ENCODE peak calls at places on chromosome 4, in four cellular contexts. S is HFF-Myc, U is transverse colon, R is heart left ventricle. W is an unnamed sample.

GRCh38 chr4:118931791-118932190 is 43.1 kb downstream of the SYNPO2 start:
- DNase-seq in S (no peak), U (no peak), R (no peak), W (no peak)

GRCh38 chr4:40216622-40217366 is 20.0 kb downstream of the RHOH start:
- DNase-seq in S (no peak), U (no peak), R (no peak), W (no peak)

GRCh38 chr4:74501579-74501978 is 56.6 kb downstream of the AREG start:
- DNase-seq in S (peak; percentile 52), U (no peak), R (no peak), W (no peak)

GRCh38 chr4:10031663-10032590 is 10.6 kb upstream of the SLC2A9 start:
- DNase-seq in S (no peak), U (no peak), R (no peak), W (no peak)

GRCh38 chr4:114673306-114673705 is 74.7 kb downstream of the UGT8 start:
- DNase-seq in S (no peak), U (no peak), R (no peak), W (no peak)

GRCh38 chr4:152747444-152747843 is 32.1 kb downstream of the TIGD4 start:
- DNase-seq in S (no peak), U (no peak), R (no peak), W (no peak)

GRCh38 chr4:17468638-17469221 is 43.2 kb downstream of the QDPR start:
- DNase-seq in S (peak; percentile 24), U (no peak), R (no peak), W (no peak)

GRCh38 chr4:170374770-170375169 is 285.0 kb upstream of the AADAT start:
- DNase-seq in S (no peak), U (peak; percentile 59), R (no peak), W (peak; percentile 40)

GRCh38 chr4:137359691-137360315 is 172.5 kb downstream of the PCDH18 start:
- DNase-seq in S (peak; percentile 86), U (no peak), R (no peak), W (no peak)

GRCh38 chr4:6134612-6135220 is 65.6 kb downstream of the JAKMIP1 start:
- DNase-seq in S (no peak), U (no peak), R (no peak), W (no peak)

GRCh38 chr4:121370729-121371325 is 10.0 kb downstream of the QRFPR start:
- DNase-seq in S (no peak), U (peak; percentile 11), R (no peak), W (peak; percentile 32)

GRCh38 chr4:3411676-3412075 is 30.1 kb upstream of the HGFAC start:
- DNase-seq in S (no peak), U (no peak), R (peak; percentile 26), W (no peak)

GRCh38 chr4:1746919-1747602 is 25.7 kb downstream of the TACC3 start:
- DNase-seq in S (no peak), U (no peak), R (no peak), W (no peak)

GRCh38 chr4:154807042-154807630 is 26.1 kb downstream of the RBM46 start:
- DNase-seq in S (peak; percentile 30), U (no peak), R (no peak), W (no peak)

GRCh38 chr4:36917413-36917812 is 327.1 kb upstream of the NWD2 start:
- DNase-seq in S (no peak), U (no peak), R (no peak), W (no peak)

GRCh38 chr4:168021666-168022065 is 70.7 kb upstream of the ANXA10 start:
- DNase-seq in S (no peak), U (no peak), R (no peak), W (no peak)

GRCh38 chr4:111016416-111016815 is 393.5 kb upstream of the PITX2 start:
- DNase-seq in S (no peak), U (no peak), R (no peak), W (no peak)

GRCh38 chr4:187995322-187996207 is at the start of gene ZFP42:
- DNase-seq in S (no peak), U (peak; percentile 11), R (no peak), W (peak; percentile 28)

GRCh38 chr4:68498413-68499007 is 51.2 kb downstream of the TMPRSS11E start:
- DNase-seq in S (peak; percentile 19), U (peak; percentile 73), R (no peak), W (peak; percentile 76)

GRCh38 chr4:73311428-73311827 is 52.8 kb upstream of the ANKRD17 start:
- DNase-seq in S (no peak), U (no peak), R (no peak), W (no peak)

GRCh38 chr4:183130328-183131155 is 31.5 kb downstream of the WWC2 start:
- DNase-seq in S (no peak), U (no peak), R (no peak), W (no peak)

GRCh38 chr4:88779431-88779830 is 81.8 kb upstream of the NAP1L5 start:
- DNase-seq in S (no peak), U (no peak), R (no peak), W (no peak)

GRCh38 chr4:55345980-55346850 is at the start of gene SRD5A3:
- DNase-seq in S (no peak), U (peak; percentile 90), R (peak; percentile 94), W (peak; percentile 89)

GRCh38 chr4:87068591-87069021 is 133.8 kb downstream of the AFF1 start:
- DNase-seq in S (no peak), U (no peak), R (no peak), W (no peak)

GRCh38 chr4:26048378-26048882 is 134.4 kb downstream of the SMIM20 start:
- DNase-seq in S (peak; percentile 83), U (peak; percentile 30), R (no peak), W (peak; percentile 40)

GRCh38 chr4:100312615-100313355 is 122.5 kb upstream of the DDIT4L start:
- DNase-seq in S (no peak), U (no peak), R (no peak), W (no peak)

GRCh38 chr4:87739494-87739893 is 59.9 kb upstream of the IBSP start:
- DNase-seq in S (no peak), U (no peak), R (no peak), W (no peak)

GRCh38 chr4:8682725-8683124 is 90.2 kb downstream of the CPZ start:
- DNase-seq in S (no peak), U (no peak), R (no peak), W (no peak)

GRCh38 chr4:141011799-141012377 is 121.4 kb downstream of the RNF150 start:
- DNase-seq in S (no peak), U (no peak), R (no peak), W (no peak)

GRCh38 chr4:25343671-25344070 is 31.1 kb downstream of the ZCCHC4 start:
- DNase-seq in S (no peak), U (no peak), R (no peak), W (no peak)

GRCh38 chr4:99209671-99210070 is 9.4 kb downstream of the ADH6 start:
- DNase-seq in S (no peak), U (no peak), R (no peak), W (no peak)

GRCh38 chr4:4637710-4638109 is 95.9 kb upstream of the STX18 start:
- DNase-seq in S (no peak), U (no peak), R (no peak), W (no peak)

GRCh38 chr4:37749398-37749988 is 63.3 kb upstream of the RELL1 start:
- DNase-seq in S (no peak), U (no peak), R (no peak), W (no peak)

GRCh38 chr4:43932448-43932847 is 516.2 kb downstream of the KCTD8 start:
- DNase-seq in S (no peak), U (no peak), R (no peak), W (no peak)

GRCh38 chr4:183468210-183469095 is 24.0 kb downstream of the CDKN2AIP start:
- DNase-seq in S (no peak), U (no peak), R (no peak), W (no peak)

GRCh38 chr4:8695237-8696219 is 103.0 kb downstream of the CPZ start:
- DNase-seq in S (no peak), U (no peak), R (no peak), W (no peak)

DNA sequence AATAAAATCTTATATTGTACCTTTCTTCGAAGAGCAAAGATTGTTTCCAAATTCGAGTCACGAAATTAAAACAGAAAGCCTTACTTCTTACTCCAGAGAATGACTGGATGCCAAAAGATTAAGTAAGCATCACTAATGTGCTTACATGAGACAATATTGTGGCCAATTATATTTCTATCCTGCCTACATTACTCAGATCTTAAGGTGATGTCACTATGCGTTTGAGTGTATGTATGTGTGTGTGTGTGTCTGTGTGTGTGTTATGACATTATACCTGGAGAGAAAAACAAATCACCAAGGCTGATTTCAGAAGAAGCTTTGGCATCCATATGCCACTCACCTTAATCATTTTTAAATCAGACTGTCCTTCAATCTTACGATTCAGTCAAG is 556.3 kb downstream of the PPARGC1A start:
- DNase-seq in S (no peak), U (no peak), R (no peak), W (no peak)
- H3K4me3 ChIP-seq in S (no peak overlapping the region), U (no peak overlapping the region), R (no peak overlapping the region), W (no peak overlapping the region)

DNA sequence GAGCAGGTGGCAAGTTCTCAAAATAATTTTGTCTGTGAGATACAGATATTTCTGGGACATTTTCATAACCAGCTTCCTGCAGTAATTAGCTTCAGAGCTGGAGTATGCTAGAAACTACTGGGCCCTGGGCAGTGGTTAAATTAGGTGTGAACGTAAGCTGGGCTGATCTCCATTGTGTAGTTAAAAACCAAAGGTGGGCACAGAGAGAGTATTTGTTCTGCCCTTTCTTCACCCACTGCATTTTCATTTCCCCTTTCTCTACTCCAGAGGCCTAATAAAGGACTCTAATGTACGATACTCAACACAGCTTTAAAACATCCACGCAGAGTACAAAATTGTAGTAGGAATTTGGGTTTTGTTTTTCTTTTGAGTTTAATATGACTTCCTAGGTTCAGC is 252.7 kb downstream of the SPRY1 start:
- DNase-seq in S (no peak), U (no peak), R (no peak), W (no peak)
- H3K4me3 ChIP-seq in S (no peak overlapping the region), U (no peak overlapping the region), R (no peak overlapping the region), W (no peak overlapping the region)

DNA sequence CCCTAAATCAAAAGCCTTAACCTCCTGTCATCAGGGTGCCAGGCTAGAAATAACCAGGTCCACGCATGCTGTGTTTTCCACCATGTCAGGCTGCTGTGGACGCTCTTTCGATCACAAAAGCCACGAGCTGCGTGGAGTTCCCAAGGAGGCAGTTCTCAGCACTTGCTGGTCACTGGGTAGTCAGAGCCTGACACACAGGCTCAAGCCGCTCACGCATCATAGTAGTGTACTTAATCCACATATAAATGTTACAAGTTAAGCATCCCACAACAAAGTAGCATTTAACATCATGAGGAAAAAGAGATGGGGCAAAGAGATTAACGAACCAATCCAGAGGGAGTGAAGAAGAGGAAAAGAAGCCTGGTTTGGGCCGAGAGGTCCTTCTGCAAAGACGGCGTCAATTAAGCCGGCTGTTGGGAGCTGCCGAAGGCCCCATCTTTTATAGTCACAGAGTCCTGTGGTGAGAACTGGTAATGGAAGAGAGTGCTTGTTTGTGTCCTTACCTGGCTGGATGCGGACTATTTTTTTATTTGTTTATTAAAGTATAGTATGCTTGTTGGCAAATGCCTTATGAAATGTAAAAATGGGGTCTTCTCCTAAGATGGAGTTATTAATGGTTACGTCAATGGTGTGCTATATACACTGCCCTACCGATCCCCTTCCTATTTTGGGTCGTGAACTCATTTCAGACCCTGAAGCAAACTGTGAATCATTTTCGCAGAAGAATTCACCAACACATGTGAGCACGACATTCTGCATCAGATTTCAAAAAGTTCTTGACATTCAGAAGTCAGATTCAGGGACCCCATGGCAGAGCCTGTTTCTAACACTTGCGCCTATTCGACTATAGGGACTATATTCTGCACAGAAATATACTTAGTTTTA is 675 bp downstream of the PRIMPOL start:
- DNase-seq in S (no peak), U (peak; percentile 33), R (no peak), W (no peak)
- H3K4me3 ChIP-seq in S (peak overlapping the region; percentile 73), U (peak overlapping the region; percentile 94), R (peak overlapping the region; percentile 86), W (peak overlapping the region; percentile 67)

GRCh38 chr4:61220556-61220955 is 20.4 kb downstream of the ADGRL3 start:
- DNase-seq in S (no peak), U (no peak), R (no peak), W (no peak)
- H3K4me3 ChIP-seq in S (no peak overlapping the region), U (no peak overlapping the region), R (no peak overlapping the region), W (no peak overlapping the region)

GRCh38 chr4:14961292-14961691 is 41.0 kb upstream of the CPEB2 start:
- DNase-seq in S (no peak), U (no peak), R (no peak), W (no peak)

GRCh38 chr4:14958436-14958835 is 43.8 kb upstream of the CPEB2 start:
- DNase-seq in S (no peak), U (no peak), R (no peak), W (no peak)
- H3K4me3 ChIP-seq in S (no peak overlapping the region), U (no peak overlapping the region), R (no peak overlapping the region), W (no peak overlapping the region)

W was measured in colonic mucosa.